ENCODE peak calls at places on chromosomes 4 and X, in four cellular contexts. M, E, P and C are unnamed samples.

GRCh38 chrX:134239016-134239415 is 2.0 kb downstream of the CCDC160 start:
- DNase-seq in E (no peak), M (no peak), P (no peak), C (no peak)

GRCh38 chrX:69038826-69039225 is 126.4 kb downstream of the PJA1 start:
- DNase-seq in E (no peak), P (no peak), M (no peak), C (no peak)

GRCh38 chr4:38189445-38189844 is 229.2 kb downstream of the PTTG2 start:
- DNase-seq in M (no peak), P (peak), E (no peak), C (no peak)

GRCh38 chr4:150348079-150348478 is 233.9 kb upstream of the MAB21L2 start:
- DNase-seq in M (no peak), E (no peak), P (peak), C (no peak)

GRCh38 chr4:37219251-37219650 is 25.3 kb upstream of the NWD2 start:
- DNase-seq in P (no peak), M (no peak), E (no peak), C (no peak)

GRCh38 chr4:114191496-114191895 is 212.0 kb upstream of the ARSJ start:
- DNase-seq in E (no peak), P (peak), M (no peak), C (no peak)

GRCh38 chrX:99242001-99242400 is 1168.1 kb downstream of the PCDH19 start:
- DNase-seq in P (no peak), M (no peak), E (no peak), C (no peak)

GRCh38 chrX:71378752-71379151 is 12.6 kb downstream of the TAF1 start:
- DNase-seq in P (no peak), M (no peak), E (no peak), C (no peak)